ENCODE peak calls at places on chromosomes 16 and 17, in four cellular contexts. One of them, this sample, is unnamed.

GRCh38 chr17:9907883-9908648 is 3.0 kb upstream of the RCVRN start:
- DNase-seq in right atrium auricular region: no peak
- DNase-seq in lower leg skin: no peak
- DNase-seq in Peyer's patch: no peak
- DNase-seq in this sample: no peak

GRCh38 chr16:85809645-85810044 is 10.2 kb downstream of the COX4I1 start:
- DNase-seq in right atrium auricular region: no peak
- DNase-seq in lower leg skin: no peak
- DNase-seq in Peyer's patch: no peak
- DNase-seq in this sample: no peak

GRCh38 chr17:67157732-67158639 is 87.0 kb downstream of the HELZ start:
- DNase-seq in right atrium auricular region: no peak
- DNase-seq in lower leg skin: no peak
- DNase-seq in Peyer's patch: no peak
- DNase-seq in this sample: no peak

GRCh38 chr17:37708008-37708615 is 36.7 kb downstream of the HNF1B start:
- DNase-seq in right atrium auricular region: no peak
- DNase-seq in lower leg skin: no peak
- DNase-seq in Peyer's patch: peak; percentile 71
- DNase-seq in this sample: no peak

GRCh38 chr17:29113334-29113733 is 66.9 kb downstream of the MYO18A start:
- DNase-seq in right atrium auricular region: no peak
- DNase-seq in lower leg skin: no peak
- DNase-seq in Peyer's patch: no peak
- DNase-seq in this sample: no peak

GRCh38 chr17:17028059-17028877 is 14.0 kb upstream of the MPRIP start:
- DNase-seq in right atrium auricular region: peak; percentile 80
- DNase-seq in lower leg skin: peak; percentile 70
- DNase-seq in Peyer's patch: peak; percentile 97
- DNase-seq in this sample: no peak

GRCh38 chr16:84294196-84295142 is at the start of gene WFDC1:
- DNase-seq in right atrium auricular region: no peak
- DNase-seq in lower leg skin: no peak
- DNase-seq in Peyer's patch: no peak
- DNase-seq in this sample: no peak

GRCh38 chr17:74059471-74059870 is 144.0 kb upstream of the RPL38 start:
- DNase-seq in right atrium auricular region: no peak
- DNase-seq in lower leg skin: no peak
- DNase-seq in Peyer's patch: no peak
- DNase-seq in this sample: no peak

GRCh38 chr17:16037636-16038035 is 38.0 kb downstream of the TTC19 start:
- DNase-seq in right atrium auricular region: no peak
- DNase-seq in lower leg skin: no peak
- DNase-seq in Peyer's patch: no peak
- DNase-seq in this sample: no peak

GRCh38 chr16:75703341-75703740 is 2.1 kb upstream of the DUXB start:
- DNase-seq in right atrium auricular region: no peak
- DNase-seq in lower leg skin: no peak
- DNase-seq in Peyer's patch: no peak
- DNase-seq in this sample: no peak

GRCh38 chr17:9055281-9055680 is 34.0 kb downstream of the NTN1 start:
- DNase-seq in right atrium auricular region: peak; percentile 55
- DNase-seq in lower leg skin: no peak
- DNase-seq in Peyer's patch: no peak
- DNase-seq in this sample: no peak

GRCh38 chr16:84482001-84482891 is 22.2 kb downstream of the MEAK7 start:
- DNase-seq in right atrium auricular region: peak; percentile 43
- DNase-seq in lower leg skin: no peak
- DNase-seq in Peyer's patch: no peak
- DNase-seq in this sample: no peak

GRCh38 chr16:55815320-55815719 is 17.6 kb downstream of the CES1 start:
- DNase-seq in right atrium auricular region: no peak
- DNase-seq in lower leg skin: no peak
- DNase-seq in Peyer's patch: no peak
- DNase-seq in this sample: no peak

GRCh38 chr16:19542138-19542821 is 13.2 kb upstream of the VPS35L start:
- DNase-seq in right atrium auricular region: no peak
- DNase-seq in lower leg skin: no peak
- DNase-seq in Peyer's patch: no peak
- DNase-seq in this sample: no peak

GRCh38 chr17:164536-165235 is 16.8 kb downstream of the DOC2B start:
- DNase-seq in right atrium auricular region: peak; percentile 72
- DNase-seq in lower leg skin: no peak
- DNase-seq in Peyer's patch: no peak
- DNase-seq in this sample: no peak

GRCh38 chr16:80932725-80933124 is 74.0 kb downstream of the CMC2 start:
- DNase-seq in right atrium auricular region: peak; percentile 86
- DNase-seq in lower leg skin: peak; percentile 19
- DNase-seq in Peyer's patch: no peak
- DNase-seq in this sample: no peak

GRCh38 chr16:69566437-69567030 is 768 bp downstream of the NFAT5 start:
- DNase-seq in right atrium auricular region: peak; percentile 66
- DNase-seq in lower leg skin: peak; percentile 40
- DNase-seq in Peyer's patch: peak; percentile 69
- DNase-seq in this sample: no peak

GRCh38 chr16:10957771-10958486 is 13.6 kb downstream of the CLEC16A start:
- DNase-seq in right atrium auricular region: no peak
- DNase-seq in lower leg skin: no peak
- DNase-seq in Peyer's patch: no peak
- DNase-seq in this sample: no peak

GRCh38 chr16:3150346-3151218 is 15.8 kb downstream of the ZNF213 start:
- DNase-seq in right atrium auricular region: peak; percentile 98
- DNase-seq in lower leg skin: peak; percentile 96
- DNase-seq in Peyer's patch: peak; percentile 97
- DNase-seq in this sample: peak; percentile 98

GRCh38 chr16:3153077-3153368 is 18.2 kb downstream of the ZNF213 start:
- DNase-seq in right atrium auricular region: no peak
- DNase-seq in lower leg skin: no peak
- DNase-seq in Peyer's patch: no peak
- DNase-seq in this sample: no peak

GRCh38 chr16:3152273-3153076 is 17.6 kb downstream of the ZNF213 start:
- DNase-seq in right atrium auricular region: peak; percentile 94
- DNase-seq in lower leg skin: peak; percentile 94
- DNase-seq in Peyer's patch: peak; percentile 85
- DNase-seq in this sample: peak; percentile 79

GRCh38 chr16:3149630-3150345 is 15.0 kb downstream of the ZNF213 start:
- DNase-seq in right atrium auricular region: peak; percentile 77
- DNase-seq in lower leg skin: peak; percentile 42
- DNase-seq in Peyer's patch: peak; percentile 87
- DNase-seq in this sample: peak; percentile 61

DNA sequence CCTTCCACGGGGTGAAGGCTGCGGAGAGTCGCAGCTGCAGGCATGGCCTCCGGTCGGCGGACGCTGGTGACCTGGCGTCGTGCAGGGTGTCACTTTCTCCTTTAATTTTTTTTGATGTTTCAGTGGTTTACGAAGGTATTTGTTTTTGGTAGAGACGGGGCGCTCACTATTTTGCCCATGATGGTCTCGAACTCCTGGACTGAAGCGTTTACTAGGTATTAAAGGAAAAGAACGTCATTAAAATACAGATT is 17.1 kb downstream of the ZNF213 start:
- DNase-seq in right atrium auricular region: no peak
- DNase-seq in lower leg skin: no peak
- DNase-seq in Peyer's patch: no peak
- DNase-seq in this sample: no peak
- TF ChIP-seq CTCF in right atrium auricular region: no peak
- TF ChIP-seq CTCF in lower leg skin: no peak
- TF ChIP-seq CTCF in Peyer's patch: no peak
- TF ChIP-seq CTCF in this sample: no peak

GRCh38 chr17:3678095-3678820 is 9.6 kb downstream of the EMC6 start:
- DNase-seq in right atrium auricular region: no peak
- DNase-seq in lower leg skin: no peak
- DNase-seq in Peyer's patch: no peak
- DNase-seq in this sample: no peak
- TF ChIP-seq CTCF in right atrium auricular region: no peak
- TF ChIP-seq CTCF in lower leg skin: no peak
- TF ChIP-seq CTCF in Peyer's patch: no peak
- TF ChIP-seq CTCF in this sample: no peak

GRCh38 chr17:40974366-40974765 is 7.6 kb upstream of the KRT39 start:
- DNase-seq in right atrium auricular region: no peak
- DNase-seq in lower leg skin: no peak
- DNase-seq in Peyer's patch: no peak
- DNase-seq in this sample: no peak
- TF ChIP-seq CTCF in right atrium auricular region: no peak
- TF ChIP-seq CTCF in lower leg skin: no peak
- TF ChIP-seq CTCF in Peyer's patch: no peak
- TF ChIP-seq CTCF in this sample: no peak

GRCh38 chr17:60423865-60424264 is 1.6 kb downstream of the CHCT1 start:
- DNase-seq in right atrium auricular region: no peak
- DNase-seq in lower leg skin: no peak
- DNase-seq in Peyer's patch: no peak
- DNase-seq in this sample: no peak

GRCh38 chr17:60425626-60426025 is 3.3 kb downstream of the CHCT1 start:
- DNase-seq in right atrium auricular region: no peak
- DNase-seq in lower leg skin: no peak
- DNase-seq in Peyer's patch: no peak
- DNase-seq in this sample: no peak

GRCh38 chr17:60422162-60422665 is at the start of gene CHCT1:
- DNase-seq in right atrium auricular region: no peak
- DNase-seq in lower leg skin: no peak
- DNase-seq in Peyer's patch: no peak
- DNase-seq in this sample: no peak

GRCh38 chr17:60416368-60416925 is 5.8 kb upstream of the CHCT1 start:
- DNase-seq in right atrium auricular region: no peak
- DNase-seq in lower leg skin: no peak
- DNase-seq in Peyer's patch: no peak
- DNase-seq in this sample: no peak

GRCh38 chr17:60421273-60422161 is 772 bp upstream of the CHCT1 start:
- DNase-seq in right atrium auricular region: peak; percentile 66
- DNase-seq in lower leg skin: peak; percentile 35
- DNase-seq in Peyer's patch: peak; percentile 75
- DNase-seq in this sample: peak; percentile 70
- TF ChIP-seq CTCF in right atrium auricular region: peak; percentile 99
- TF ChIP-seq CTCF in lower leg skin: no peak
- TF ChIP-seq CTCF in Peyer's patch: peak; percentile 89
- TF ChIP-seq CTCF in this sample: peak; percentile 100

GRCh38 chr17:13735444-13735843 is 133.7 kb upstream of the HS3ST3A1 start:
- DNase-seq in right atrium auricular region: no peak
- DNase-seq in lower leg skin: no peak
- DNase-seq in Peyer's patch: no peak
- DNase-seq in this sample: no peak
- TF ChIP-seq CTCF in right atrium auricular region: no peak
- TF ChIP-seq CTCF in lower leg skin: no peak
- TF ChIP-seq CTCF in Peyer's patch: no peak
- TF ChIP-seq CTCF in this sample: no peak

DNA sequence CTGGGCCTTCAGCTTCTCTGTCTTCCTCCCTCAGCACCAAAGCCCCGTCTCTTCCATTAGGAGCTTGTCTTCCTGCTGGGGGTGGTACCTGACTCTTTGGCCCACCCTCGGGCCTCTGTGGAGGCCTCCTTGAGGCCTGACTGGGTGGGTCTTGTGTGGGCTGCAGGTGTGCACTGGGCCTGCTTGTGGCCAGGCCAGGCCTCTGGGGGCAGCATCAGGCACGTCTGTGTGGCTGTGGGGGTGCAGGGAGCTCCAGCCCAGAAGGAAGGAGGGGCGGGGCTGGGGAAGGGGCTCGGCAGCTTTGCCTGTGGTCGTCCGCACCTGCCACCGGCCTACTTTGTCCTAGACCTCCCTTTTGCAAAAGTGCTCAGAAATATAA is 7.0 kb downstream of the PIGQ start:
- DNase-seq in right atrium auricular region: no peak
- DNase-seq in lower leg skin: no peak
- DNase-seq in Peyer's patch: no peak
- DNase-seq in this sample: no peak
- TF ChIP-seq CTCF in right atrium auricular region: no peak
- TF ChIP-seq CTCF in lower leg skin: no peak
- TF ChIP-seq CTCF in Peyer's patch: no peak
- TF ChIP-seq CTCF in this sample: no peak

DNA sequence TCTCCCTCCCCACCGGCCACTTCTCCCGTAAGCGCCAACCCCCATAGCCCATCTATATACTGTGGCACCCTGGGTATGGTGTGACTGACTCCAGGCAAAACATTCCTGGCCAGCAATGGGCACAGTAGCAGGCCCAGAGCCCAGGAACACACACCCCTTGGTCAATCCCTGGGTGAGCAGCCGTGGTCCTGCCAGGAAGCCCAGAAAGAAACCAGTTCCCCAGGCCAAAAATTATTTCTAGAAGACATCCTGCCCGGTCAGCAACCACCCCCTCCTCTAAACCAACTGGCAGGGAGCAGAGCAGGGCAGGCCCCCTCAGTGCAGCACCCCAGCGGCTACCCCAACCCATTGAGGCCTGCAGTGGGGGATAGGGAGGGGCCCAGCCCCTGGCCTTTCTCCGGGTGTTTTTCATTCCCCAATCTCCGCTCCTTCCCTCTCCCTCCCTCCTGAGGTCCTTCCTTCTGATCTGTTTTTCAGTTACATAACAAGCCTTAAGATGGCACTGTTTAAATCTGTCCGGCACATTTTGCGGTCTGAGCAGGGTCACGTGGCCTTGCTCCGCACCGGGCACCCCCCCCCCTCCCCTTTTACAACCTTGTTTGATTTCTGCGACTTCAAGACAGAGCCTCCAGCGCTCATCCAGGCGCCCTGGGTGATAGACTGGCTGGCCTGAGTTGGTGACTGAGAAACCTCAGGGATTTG is 2.0 kb downstream of the NPTX1 start:
- DNase-seq in right atrium auricular region: no peak
- DNase-seq in lower leg skin: no peak
- DNase-seq in Peyer's patch: no peak
- DNase-seq in this sample: no peak
- TF ChIP-seq CTCF in right atrium auricular region: no peak
- TF ChIP-seq CTCF in lower leg skin: no peak
- TF ChIP-seq CTCF in Peyer's patch: no peak
- TF ChIP-seq CTCF in this sample: no peak

This sample was measured in natural killer cell.